ENCODE peak calls at places on chromosomes 3 and 15, in nine cellular contexts. Q is activated CD4-positive, alpha-beta T cell treated with anti-CD3 and anti-CD28 coated beads, Interleukin-2, amount 10 ng/mL, durations not matched to agents 7 days and 5 days; H is AG20443; Z is progenitor cell of endocrine pancreas; C is CD4-positive, alpha-beta T cell; V is brain microvascular endothelial cell; G is dermis blood vessel endothelial cell; U is GM12865; I is ecto neural progenitor cell. N is an unnamed sample.

GRCh38 chr3:183438749-183439148 is 10.3 kb upstream of the MCF2L2 start:
- DNase-seq in Q (no peak), H (no peak), Z (no peak), C (no peak), V (no peak), G (no peak), U (no peak), I (no peak), N (no peak)

GRCh38 chr15:38069506-38069905 is 135.1 kb downstream of the TMCO5A start:
- DNase-seq in Q (no peak), H (peak; percentile 80), Z (no peak), C (no peak), V (peak; percentile 87), G (peak; percentile 74), U (peak; percentile 36), I (peak; percentile 48), N (no peak)

GRCh38 chr15:55356985-55357585 is 38.1 kb downstream of the PIGB start:
- DNase-seq in Q (no peak), H (no peak), Z (no peak), C (no peak), V (no peak), G (no peak), U (no peak), I (no peak), N (no peak)

GRCh38 chr3:51559266-51559907 is 20.9 kb downstream of the RAD54L2 start:
- DNase-seq in Q (no peak), H (peak; percentile 47), Z (no peak), C (no peak), V (peak; percentile 60), G (peak; percentile 28), U (no peak), I (no peak), N (peak; percentile 56)

GRCh38 chr3:37347941-37348340 is 173.6 kb upstream of the LRRFIP2 start:
- DNase-seq in Q (no peak), H (no peak), Z (no peak), C (no peak), V (no peak), G (no peak), U (no peak), I (no peak), N (no peak)

GRCh38 chr3:14543446-14543845 is 3.3 kb upstream of the GRIP2 start:
- DNase-seq in Q (no peak), H (no peak), Z (no peak), C (no peak), V (no peak), G (no peak), U (no peak), I (no peak), N (no peak)

GRCh38 chr15:53962646-53963561 is 15.3 kb upstream of the UNC13C start:
- DNase-seq in Q (peak; percentile 17), H (no peak), Z (peak; percentile 10), C (no peak), V (peak; percentile 41), G (peak; percentile 20), U (peak; percentile 57), I (peak; percentile 48), N (no peak)

GRCh38 chr15:73799466-73799865 is 46.3 kb upstream of the INSYN1 start:
- DNase-seq in Q (no peak), H (peak; percentile 44), Z (no peak), C (no peak), V (no peak), G (no peak), U (no peak), I (no peak), N (no peak)

GRCh38 chr3:132231633-132232032 is 85.6 kb upstream of the ACP3 start:
- DNase-seq in Q (no peak), H (no peak), Z (no peak), C (no peak), V (peak; percentile 82), G (no peak), U (no peak), I (no peak), N (peak; percentile 38)